ENCODE peak calls at places on chromosome 11, in four cellular contexts. One of them, this sample, is unnamed.

GRCh38 chr11:1729692-1730011 is 20.7 kb downstream of the IFITM10 start:
- DNase-seq in adrenal gland: no peak
- DNase-seq in NCI-H774: no peak
- DNase-seq in A673: peak; percentile 17
- DNase-seq in this sample: no peak

GRCh38 chr11:47616726-47617416 is 22.7 kb upstream of the C1QTNF4 start:
- DNase-seq in adrenal gland: peak; percentile 84
- DNase-seq in NCI-H774: peak; percentile 1
- DNase-seq in A673: peak; percentile 82
- DNase-seq in this sample: peak; percentile 83

GRCh38 chr11:27158763-27159679 is 118.4 kb downstream of the BBOX1 start:
- DNase-seq in adrenal gland: peak; percentile 75
- DNase-seq in A673: peak; percentile 94
- DNase-seq in NCI-H774: peak; percentile 62
- DNase-seq in this sample: peak; percentile 70

GRCh38 chr11:3106736-3107524 is 49.7 kb upstream of the CARS1 start:
- DNase-seq in adrenal gland: no peak
- DNase-seq in A673: no peak
- DNase-seq in NCI-H774: no peak
- DNase-seq in this sample: no peak

GRCh38 chr11:12301379-12301778 is 76.0 kb upstream of the PARVA start:
- DNase-seq in adrenal gland: no peak
- DNase-seq in NCI-H774: no peak
- DNase-seq in A673: no peak
- DNase-seq in this sample: no peak

GRCh38 chr11:81495699-81496292 is 1237.9 kb downstream of the FAM181B start:
- DNase-seq in adrenal gland: no peak
- DNase-seq in A673: no peak
- DNase-seq in NCI-H774: no peak
- DNase-seq in this sample: no peak

GRCh38 chr11:69374110-69374981 is 80.4 kb downstream of the MYEOV start:
- DNase-seq in NCI-H774: no peak
- DNase-seq in A673: no peak
- DNase-seq in adrenal gland: no peak
- DNase-seq in this sample: peak; percentile 8

GRCh38 chr11:82398300-82398815 is 335.3 kb downstream of the FAM181B start:
- DNase-seq in A673: no peak
- DNase-seq in NCI-H774: no peak
- DNase-seq in adrenal gland: peak; percentile 63
- DNase-seq in this sample: peak; percentile 21

GRCh38 chr11:59766542-59766941 is 11.4 kb downstream of the STX3 start:
- DNase-seq in A673: no peak
- DNase-seq in NCI-H774: no peak
- DNase-seq in adrenal gland: peak; percentile 47
- DNase-seq in this sample: no peak